ENCODE peak calls at places on chromosomes 5 and 9, in four cellular contexts. M is suprapubic skin; B is Peyer's patch; Q is CD8-positive, alpha-beta T cell. I is an unnamed sample. For H3K27me3 and H3K36me3, the result is how much of the 10 kb centered on the place peaks cover.

GRCh38 chr9:124054671-124055212 is 43.2 kb downstream of the LHX2 start:
- DNase-seq in Q (no peak), B (no peak), M (no peak), I (peak)

GRCh38 chr5:59543826-59544442 is 349.6 kb downstream of the PDE4D start:
- DNase-seq in M (no peak), Q (no peak), B (no peak), I (no peak)

GRCh38 chr9:80117031-80117430 is 545.3 kb downstream of the TLE4 start:
- DNase-seq in B (no peak), Q (no peak), M (no peak), I (no peak)

GRCh38 chr5:141875022-141875740 is 3.0 kb downstream of the PCDH1 start:
- DNase-seq in B (peak), Q (no peak), M (no peak), I (no peak)

GRCh38 chr5:179362355-179362754 is 17.1 kb upstream of the ADAMTS2 start:
- DNase-seq in Q (no peak), M (no peak), B (no peak), I (no peak)

GRCh38 chr9:114285166-114285867 is 37.6 kb upstream of the ORM1 start:
- DNase-seq in M (peak), Q (peak), B (no peak), I (no peak)

GRCh38 chr9:93953492-93954435 is 1.4 kb downstream of the BARX1 start:
- DNase-seq in Q (no peak), B (no peak), M (no peak), I (no peak)

GRCh38 chr9:22169243-22169642 is 160.1 kb upstream of the CDKN2B start:
- DNase-seq in B (no peak), M (no peak), Q (no peak), I (no peak)

DNA sequence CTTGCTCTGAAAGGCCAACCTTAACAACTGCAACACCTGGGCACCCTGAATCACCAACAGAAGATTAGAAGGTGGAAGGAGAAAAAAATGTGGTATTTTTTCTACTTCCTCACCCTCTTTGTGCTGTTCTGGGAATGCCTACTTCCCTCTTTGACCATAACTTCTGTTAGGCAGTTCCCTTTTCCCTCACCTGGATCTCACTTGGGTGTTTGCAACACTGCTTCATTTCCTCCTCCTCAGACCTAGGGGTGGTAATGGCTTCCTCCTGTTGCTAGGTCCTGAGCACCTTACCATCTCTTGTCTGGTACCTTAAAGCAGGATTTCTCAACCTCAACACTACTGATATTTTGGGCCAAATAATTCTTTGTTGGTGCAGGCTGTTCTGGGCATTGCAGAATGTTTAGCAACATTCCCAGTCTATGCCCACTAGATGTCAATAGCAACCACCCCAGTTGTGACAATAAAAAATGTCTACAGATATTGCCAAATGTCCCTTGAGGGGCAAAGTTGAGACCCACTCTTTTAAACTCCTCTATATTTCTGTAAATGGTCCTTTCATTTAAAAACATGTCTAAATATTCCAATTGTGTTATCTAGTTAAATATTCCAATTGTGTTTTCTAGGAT is 300.0 kb upstream of the VLDLR start:
- DNase-seq in B (no peak), M (no peak), Q (no peak), I (no peak)
- TF ChIP-seq CTCF in B (no peak), M (no peak), Q (no peak), I (no peak)

GRCh38 chr9:95551406-95551805 is 34.6 kb upstream of the PTCH1 start:
- DNase-seq in B (no peak), M (no peak), Q (no peak), I (no peak)
- H3K27me3 ChIP-seq in B (under half), M (under half), Q (under half), I (under half)

GRCh38 chr5:169181785-169182184 is 119.2 kb downstream of the SLIT3 start:
- DNase-seq in Q (no peak), M (no peak), B (no peak), I (no peak)
- H3K36me3 ChIP-seq in Q (under half), M (under half), B (under half), I (under half)

GRCh38 chr5:151327585-151327984 is 19.8 kb downstream of the SLC36A2 start:
- DNase-seq in Q (no peak), M (no peak), B (no peak), I (no peak)
- TF ChIP-seq CTCF in Q (no peak), M (no peak), B (no peak), I (no peak)

GRCh38 chr9:135010363-135010860 is 77.1 kb upstream of the OLFM1 start:
- DNase-seq in B (no peak), M (no peak), Q (no peak), I (no peak)

GRCh38 chr9:135009051-135009560 is 78.4 kb upstream of the OLFM1 start:
- DNase-seq in M (no peak), B (no peak), Q (no peak), I (no peak)

GRCh38 chr9:135008416-135008815 is 79.1 kb upstream of the OLFM1 start:
- DNase-seq in Q (no peak), M (no peak), B (no peak), I (no peak)

GRCh38 chr9:135010921-135011320 is 76.5 kb upstream of the OLFM1 start:
- DNase-seq in Q (no peak), M (no peak), B (no peak), I (no peak)

GRCh38 chr9:135009711-135010362 is 77.6 kb upstream of the OLFM1 start:
- DNase-seq in B (no peak), Q (no peak), M (no peak), I (no peak)
- H3K27me3 ChIP-seq in B (under half), Q (under half), M (under half), I (under half)

DNA sequence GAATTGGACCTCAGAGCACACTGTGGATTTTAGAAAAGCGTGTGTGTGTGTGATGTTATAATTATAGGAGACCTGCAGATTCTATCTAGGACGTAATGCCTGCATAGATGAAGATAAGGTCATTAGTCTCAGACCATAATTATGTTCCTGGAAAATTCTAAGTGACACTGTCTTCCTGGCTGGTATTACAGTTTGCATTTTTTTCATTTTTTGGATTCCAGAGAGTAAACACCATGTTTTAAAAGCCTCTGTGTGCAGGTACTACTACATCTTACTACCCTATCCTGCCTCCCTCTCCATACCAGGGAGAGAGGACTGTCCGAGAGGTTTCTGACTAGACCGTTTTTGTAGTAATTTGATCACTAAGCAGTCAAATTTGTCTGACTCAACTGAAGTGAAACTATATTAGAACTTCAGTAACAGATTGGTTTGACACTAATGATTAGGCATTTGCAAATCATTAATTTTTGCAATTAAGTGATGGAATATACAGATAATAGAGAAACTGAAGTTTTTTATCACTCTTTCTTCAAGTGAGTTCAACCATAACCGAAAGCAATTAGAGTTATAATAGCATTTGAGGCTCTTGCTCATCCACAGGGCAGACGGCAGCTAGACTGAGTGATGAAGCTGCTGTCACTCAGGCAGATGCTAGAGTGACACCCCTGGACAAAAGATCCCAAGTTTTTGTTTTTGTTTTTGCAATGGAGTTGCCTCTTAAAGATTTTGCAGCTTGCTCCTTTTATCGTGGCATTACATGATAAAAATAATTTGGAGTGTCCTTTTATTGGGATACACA is 44.2 kb downstream of the SMARCA2 start:
- DNase-seq in B (no peak), Q (no peak), M (no peak), I (no peak)
- H3K36me3 ChIP-seq in B (under half), Q (half or more), M (half or more), I (under half)

DNA sequence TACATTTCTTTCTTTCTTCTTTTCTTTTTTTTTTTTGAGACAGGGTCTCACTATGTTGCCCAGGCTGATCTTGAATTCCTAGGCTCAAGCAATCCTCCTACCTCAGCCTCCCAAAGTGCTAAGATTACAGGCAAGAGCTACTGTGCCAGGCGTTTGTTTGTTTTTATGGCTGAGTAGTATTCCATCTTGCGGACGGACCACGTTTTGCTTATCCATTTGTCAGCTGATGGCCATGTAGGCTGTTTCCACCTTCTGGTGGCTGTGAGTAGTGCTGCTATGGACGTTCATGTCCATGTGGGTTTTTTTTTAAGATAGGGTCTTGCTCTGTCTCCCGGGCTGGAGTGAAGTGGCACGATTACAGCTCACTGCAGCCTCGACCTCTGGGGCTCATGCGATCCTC is 2.5 kb downstream of the DOK3 start:
- DNase-seq in B (no peak), M (no peak), Q (no peak), I (no peak)
- TF ChIP-seq CTCF in B (no peak), M (no peak), Q (no peak), I (peak)

DNA sequence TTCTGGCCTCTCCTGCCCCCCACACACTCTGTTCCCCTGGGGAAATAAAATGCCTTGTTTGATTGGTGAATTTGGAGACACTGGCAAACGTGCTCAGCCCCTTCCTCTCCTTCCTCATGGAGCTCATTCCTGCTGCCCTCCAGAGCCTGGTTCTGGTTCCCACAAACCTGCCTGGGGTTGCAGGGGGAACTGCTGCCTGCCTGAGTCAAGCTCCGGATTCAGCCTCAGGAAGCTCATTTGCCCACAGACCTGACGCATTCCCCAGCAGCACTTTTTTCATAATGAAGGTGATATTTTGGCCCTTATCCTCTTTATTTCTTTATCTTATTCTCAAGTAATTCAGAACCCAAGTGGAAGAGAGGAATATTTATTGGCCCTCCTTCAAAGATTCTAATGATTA is 140.5 kb downstream of the TTLL11 start:
- DNase-seq in M (no peak), Q (no peak), B (no peak), I (no peak)
- H3K27me3 ChIP-seq in M (under half), Q (under half), B (under half), I (under half)